ENCODE peak calls at places on chromosomes 13 and 19, in five cellular contexts. H is foreskin fibroblast, K is astrocyte, W is AG04450, Z is choroid plexus epithelial cell. A is an unnamed sample.

GRCh38 chr13:103883698-103884097 is 817.5 kb upstream of the SLC10A2 start:
- DNase-seq in H (peak; percentile 41), K (peak; percentile 7), W (no peak), Z (peak; percentile 18), A (peak; percentile 51)

GRCh38 chr19:29845576-29846176 is 33.9 kb downstream of the CCNE1 start:
- DNase-seq in H (peak; percentile 63), K (peak; percentile 22), W (no peak), Z (peak; percentile 38), A (peak; percentile 37)

GRCh38 chr19:12237143-12237839 is 57.4 kb downstream of the ZNF44 start:
- DNase-seq in H (no peak), K (no peak), W (no peak), Z (no peak), A (no peak)

GRCh38 chr13:61779456-61779855 is 363.8 kb upstream of the PCDH20 start:
- DNase-seq in H (no peak), K (no peak), W (no peak), Z (no peak), A (no peak)

GRCh38 chr13:80979035-80979641 is 638.2 kb upstream of the SPRY2 start:
- DNase-seq in H (peak; percentile 82), K (peak; percentile 38), W (peak; percentile 15), Z (peak; percentile 90), A (peak; percentile 80)

GRCh38 chr19:10027158-10027997 is 14.1 kb downstream of the RDH8 start:
- DNase-seq in H (peak; percentile 97), K (peak; percentile 74), W (peak; percentile 82), Z (peak; percentile 96), A (peak; percentile 94)

GRCh38 chr19:10230155-10230903 is 802 bp downstream of the S1PR2 start:
- DNase-seq in H (peak; percentile 73), K (no peak), W (no peak), Z (peak; percentile 39), A (no peak)

GRCh38 chr19:50679177-50680125 is 30.2 kb downstream of the C19orf81 start:
- DNase-seq in H (peak; percentile 82), K (peak; percentile 26), W (peak; percentile 36), Z (peak; percentile 64), A (peak; percentile 21)

GRCh38 chr19:48874309-48875135 is 2.3 kb downstream of the PPP1R15A start:
- DNase-seq in H (peak; percentile 73), K (peak; percentile 66), W (no peak), Z (peak; percentile 44), A (peak; percentile 69)

GRCh38 chr13:54805743-54806142 is 1777.1 kb downstream of the OLFM4 start:
- DNase-seq in H (no peak), K (no peak), W (no peak), Z (no peak), A (no peak)

GRCh38 chr13:86881390-86881789 is 789.8 kb upstream of the SLITRK5 start:
- DNase-seq in H (no peak), K (no peak), W (no peak), Z (no peak), A (no peak)

GRCh38 chr13:73158851-73159250 is 100.0 kb downstream of the KLF5 start:
- DNase-seq in H (peak; percentile 54), K (peak; percentile 72), W (peak; percentile 30), Z (peak; percentile 62), A (peak; percentile 72)

GRCh38 chr13:110109910-110110309 is 197.0 kb downstream of the COL4A1 start:
- DNase-seq in H (peak; percentile 95), K (peak; percentile 93), W (peak; percentile 84), Z (peak; percentile 87), A (peak; percentile 75)
- TF ChIP-seq CTCF in H (no peak), K (no peak), W (no peak), Z (no peak), A (no peak)

DNA sequence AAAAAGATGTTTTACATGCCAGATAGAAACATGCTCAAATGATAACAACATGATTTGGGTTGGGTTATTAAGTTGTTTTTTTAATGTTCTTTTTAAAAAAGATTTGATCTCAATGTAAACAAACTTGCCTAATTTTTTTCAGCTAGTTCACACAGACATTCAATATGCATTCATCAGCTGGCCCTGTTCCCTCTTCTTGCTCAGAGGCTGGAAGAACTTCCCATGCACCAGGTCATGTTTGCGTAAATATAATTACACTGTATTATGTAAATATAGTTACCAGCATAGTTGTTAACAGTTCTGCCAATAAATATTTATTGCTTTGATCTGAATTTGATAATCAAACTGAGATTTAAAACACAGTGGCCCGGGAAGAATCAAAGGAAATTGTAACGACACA is 70.6 kb downstream of the ATP11A start:
- DNase-seq in H (peak; percentile 73), K (peak; percentile 37), W (no peak), Z (peak; percentile 46), A (peak; percentile 25)
- H3K4me3 ChIP-seq in H (no peak overlapping the region), K (no peak overlapping the region), W (no peak overlapping the region), Z (peak overlapping the region; percentile 63), A (no peak overlapping the region)

GRCh38 chr13:24540236-24541126 is 27.9 kb upstream of the PARP4 start:
- DNase-seq in H (peak; percentile 9), K (no peak), W (no peak), Z (peak; percentile 29), A (no peak)
- TF ChIP-seq CTCF in H (no peak), K (no peak), W (peak; percentile 17), Z (peak; percentile 56), A (no peak)

DNA sequence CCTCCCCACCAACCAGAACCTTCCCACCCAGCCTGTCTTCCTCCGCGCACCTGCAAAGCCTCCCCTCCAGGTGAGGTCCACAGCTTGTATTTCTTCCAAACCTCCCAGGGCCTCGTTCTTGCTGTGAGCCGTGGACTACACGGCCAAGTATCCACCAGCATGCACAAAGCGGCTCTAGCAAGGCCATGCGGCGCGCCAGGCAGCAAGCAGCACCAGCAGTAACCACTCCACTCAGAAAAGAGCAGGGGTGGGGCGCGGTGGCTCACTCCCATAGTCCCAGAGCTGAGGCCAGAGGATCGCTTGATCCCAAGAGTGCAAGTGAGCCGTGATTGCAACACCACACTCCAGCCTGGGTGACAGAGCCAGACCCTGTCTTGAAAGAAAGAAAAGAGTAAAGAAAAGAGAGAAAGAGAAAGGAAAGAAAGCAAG is 4.7 kb downstream of the CCDC8 start:
- DNase-seq in H (peak; percentile 86), K (no peak), W (no peak), Z (peak; percentile 54), A (peak; percentile 59)
- H3K4me3 ChIP-seq in H (no peak overlapping the region), K (no peak overlapping the region), W (peak overlapping the region; percentile 20), Z (peak overlapping the region; percentile 23), A (no peak overlapping the region)

DNA sequence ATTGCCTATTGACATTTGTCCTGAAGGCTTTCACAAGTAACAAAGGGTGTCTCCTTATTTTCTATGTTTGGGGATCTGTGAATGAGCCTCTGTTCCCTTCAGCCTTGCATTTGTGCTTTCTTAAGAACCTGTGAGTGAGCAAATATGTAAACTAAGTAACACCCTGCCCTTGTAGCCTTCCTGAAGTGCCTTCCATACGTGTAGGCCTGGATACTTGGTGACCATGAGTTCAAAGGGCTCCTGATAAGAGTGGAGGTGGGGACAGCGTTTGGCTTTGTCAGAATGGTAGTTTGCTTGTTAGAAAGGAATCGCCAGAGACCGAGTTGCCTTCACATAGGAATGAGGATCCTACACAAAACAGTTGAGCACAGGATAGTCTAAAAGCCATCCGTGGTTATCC is 14.5 kb upstream of the CCDC97 start:
- DNase-seq in H (no peak), K (no peak), W (no peak), Z (no peak), A (no peak)
- TF ChIP-seq CTCF in H (no peak), K (no peak), W (no peak), Z (no peak), A (no peak)

GRCh38 chr19:14476307-14476662 is 1.1 kb upstream of the PTGER1 start:
- DNase-seq in H (no peak), K (no peak), W (no peak), Z (no peak), A (no peak)

GRCh38 chr19:14473915-14474578 is 1.1 kb downstream of the PTGER1 start:
- DNase-seq in H (peak; percentile 63), K (no peak), W (no peak), Z (no peak), A (peak; percentile 23)

GRCh38 chr19:14474827-14475226 is 327 bp downstream of the PTGER1 start:
- DNase-seq in H (no peak), K (no peak), W (no peak), Z (no peak), A (no peak)

GRCh38 chr19:14476663-14477401 is 1.7 kb upstream of the PTGER1 start:
- DNase-seq in H (peak; percentile 72), K (peak; percentile 68), W (peak; percentile 41), Z (peak; percentile 90), A (peak; percentile 88)

DNA sequence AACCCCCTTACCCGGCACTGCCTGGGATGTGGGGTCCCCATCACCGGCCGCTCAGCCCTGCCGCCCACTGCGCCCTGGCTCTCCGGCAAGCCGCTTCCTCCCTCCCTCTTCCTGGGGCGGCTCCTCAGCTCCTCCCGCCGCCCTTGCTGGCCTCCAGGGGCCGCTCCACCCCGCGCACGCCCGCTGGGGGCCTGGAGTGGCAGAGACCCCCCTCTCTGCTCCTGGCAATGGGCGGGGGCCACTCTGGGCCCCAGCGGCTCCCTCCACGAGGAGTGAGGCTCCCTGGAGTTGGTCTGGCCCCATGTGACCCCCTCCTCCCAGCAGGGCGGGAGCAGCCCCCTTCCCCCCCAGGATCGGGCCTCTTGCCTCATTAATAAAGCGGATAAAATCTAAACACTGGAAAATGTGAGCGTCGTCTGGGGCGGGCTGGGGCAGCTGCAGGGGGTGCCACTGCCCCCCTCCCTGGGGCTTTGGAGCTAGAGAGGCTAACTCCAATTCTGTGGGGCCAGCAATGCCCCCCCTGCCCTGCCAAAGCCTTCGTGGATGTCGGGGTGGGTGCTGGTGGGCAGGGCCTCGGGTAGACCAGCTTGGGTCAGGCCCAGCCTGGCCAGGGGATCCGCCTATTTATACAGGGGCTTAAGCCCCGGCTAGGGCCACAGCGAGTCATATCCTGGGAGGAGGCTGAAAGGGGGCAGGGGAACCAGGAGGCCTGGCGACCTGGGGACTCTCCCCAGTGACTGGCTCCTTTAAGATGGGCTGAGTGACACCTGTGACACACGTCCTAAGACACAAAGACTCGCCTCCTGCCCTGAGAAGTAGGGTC is at the start of gene PTGER1:
- DNase-seq in H (peak; percentile 75), K (no peak), W (no peak), Z (peak; percentile 44), A (peak; percentile 37)
- H3K4me3 ChIP-seq in H (peak within 1 kb of the TSS; percentile 38), K (peak within 1 kb of the TSS; percentile 33), W (peak within 1 kb of the TSS; percentile 54), Z (peak within 1 kb of the TSS; percentile 46), A (no peak within 1 kb of the TSS)

GRCh38 chr13:108915095-108915633 is 285.8 kb downstream of the MYO16 start:
- DNase-seq in H (peak; percentile 76), K (peak; percentile 22), W (peak; percentile 27), Z (peak; percentile 88), A (peak; percentile 44)
- TF ChIP-seq CTCF in H (peak; percentile 77), K (peak; percentile 76), W (peak; percentile 75), Z (peak; percentile 85), A (peak; percentile 74)

DNA sequence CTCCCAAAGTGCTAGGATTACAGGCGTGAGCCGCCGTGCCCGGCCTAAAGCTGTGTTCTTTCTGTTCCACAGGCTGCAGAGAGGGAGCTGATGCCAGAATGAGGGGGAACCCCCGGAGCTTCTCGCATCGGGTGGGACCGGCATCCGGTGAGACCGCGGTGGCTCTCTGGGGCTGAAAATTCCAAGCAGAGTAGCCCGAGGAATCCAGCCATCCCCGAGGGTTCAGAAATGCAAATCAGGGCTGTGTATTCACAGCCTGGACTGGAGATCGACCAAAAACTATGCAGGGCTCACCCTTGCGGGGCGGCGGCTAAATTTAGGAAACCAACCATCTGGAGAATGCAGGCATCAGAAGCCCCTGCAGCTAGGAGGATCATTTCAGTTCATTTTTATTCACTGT is 99.2 kb downstream of the GNG7 start:
- DNase-seq in H (peak; percentile 73), K (peak; percentile 79), W (no peak), Z (peak; percentile 50), A (no peak)
- H3K4me3 ChIP-seq in H (peak overlapping the region; percentile 36), K (no peak overlapping the region), W (peak overlapping the region; percentile 4), Z (no peak overlapping the region), A (no peak overlapping the region)